ENCODE peak calls at places on chromosome 1, in six cellular contexts. I, V, F, D, H and P are unnamed samples.

GRCh38 chr1:53070621-53071020 is 8.6 kb downstream of the PODN start:
- DNase-seq in I (no peak), V (no peak), F (no peak), D (peak; percentile 31), H (no peak), P (no peak)

GRCh38 chr1:223180803-223181321 is 37.8 kb upstream of the TLR5 start:
- DNase-seq in I (no peak), V (no peak), F (peak; percentile 12), D (no peak), H (no peak), P (no peak)

GRCh38 chr1:32876341-32877210 is 5.9 kb upstream of the FNDC5 start:
- DNase-seq in I (peak; percentile 72), V (no peak), F (no peak), D (peak; percentile 87), H (peak; percentile 24), P (peak; percentile 54)

GRCh38 chr1:207806531-207807394 is 54.9 kb downstream of the CD46 start:
- DNase-seq in I (no peak), V (peak; percentile 53), F (no peak), D (no peak), H (no peak), P (no peak)

GRCh38 chr1:233598891-233599541 is 14.9 kb upstream of the KCNK1 start:
- DNase-seq in I (no peak), V (no peak), F (peak; percentile 76), D (peak; percentile 21), H (no peak), P (no peak)

GRCh38 chr1:111747282-111747734 is 8.1 kb upstream of the INKA2 start:
- DNase-seq in I (peak; percentile 89), V (peak; percentile 77), F (no peak), D (peak; percentile 61), H (peak; percentile 81), P (peak; percentile 83)

GRCh38 chr1:67980028-67980427 is 70.4 kb downstream of the DIRAS3 start:
- DNase-seq in I (no peak), V (no peak), F (no peak), D (no peak), H (no peak), P (peak; percentile 35)

GRCh38 chr1:107004421-107004820 is 52.1 kb upstream of the PRMT6 start:
- DNase-seq in I (no peak), V (no peak), F (no peak), D (no peak), H (no peak), P (no peak)

GRCh38 chr1:33300673-33301072 is 20.2 kb downstream of the A3GALT2 start:
- DNase-seq in I (no peak), V (peak; percentile 86), F (no peak), D (no peak), H (no peak), P (no peak)

GRCh38 chr1:150429805-150430204 is 57.4 kb upstream of the TARS2 start:
- DNase-seq in I (peak; percentile 14), V (peak; percentile 7), F (no peak), D (peak; percentile 17), H (peak; percentile 57), P (peak; percentile 40)

GRCh38 chr1:228354390-228355320 is 52.0 kb downstream of the TRIM11 start:
- DNase-seq in I (no peak), V (no peak), F (no peak), D (no peak), H (no peak), P (no peak)

GRCh38 chr1:220681220-220681847 is 8.8 kb upstream of the C1orf115 start:
- DNase-seq in I (no peak), V (no peak), F (no peak), D (no peak), H (no peak), P (no peak)

GRCh38 chr1:112826217-112826944 is 111.2 kb upstream of the PPM1J start:
- DNase-seq in I (peak; percentile 34), V (no peak), F (no peak), D (no peak), H (no peak), P (no peak)

DNA sequence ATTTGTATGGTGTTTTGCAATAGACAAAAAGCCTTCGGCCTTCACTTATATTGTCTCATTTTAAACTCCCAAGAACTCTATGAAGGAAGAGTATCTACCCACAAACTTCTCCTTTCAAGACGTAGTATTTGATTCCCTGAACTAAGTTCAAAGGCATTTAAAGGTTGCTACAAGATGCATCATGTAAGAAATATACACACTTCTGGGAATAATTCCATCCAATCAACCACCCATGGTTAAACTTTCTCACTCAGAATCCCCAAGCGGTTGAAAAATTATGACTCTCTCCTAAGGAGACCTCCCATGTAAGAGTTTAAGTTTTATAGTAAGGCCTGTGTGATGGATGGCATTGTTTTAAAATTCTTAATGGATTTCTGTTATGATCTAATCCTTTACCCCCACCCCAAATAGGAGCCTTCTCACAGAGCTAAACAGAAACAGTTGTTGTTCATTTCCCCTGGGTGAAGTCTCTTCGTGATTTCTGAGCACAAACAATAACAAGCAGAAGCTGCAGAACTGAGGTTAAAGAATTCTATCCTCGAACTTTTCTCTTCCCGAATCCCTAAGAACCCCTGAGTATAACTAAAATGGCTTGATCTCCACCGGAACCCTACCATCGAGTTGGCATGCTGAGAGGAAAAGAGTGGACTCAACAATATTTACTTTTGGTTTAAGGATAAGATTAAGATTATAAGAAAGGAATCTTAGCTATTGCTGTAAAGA is 185.0 kb downstream of the TGFBR3 start:
- DNase-seq in I (no peak), V (peak; percentile 24), F (no peak), D (no peak), H (no peak), P (no peak)
- TF ChIP-seq SMC3 in I (no peak), V (no peak), F (no peak), D (no peak), H (no peak), P (no peak)

GRCh38 chr1:234879157-234880080 is 249.2 kb downstream of the TOMM20 start:
- DNase-seq in I (no peak), V (no peak), F (no peak), D (no peak), H (no peak), P (no peak)
- TF ChIP-seq SMC3 in I (no peak), V (no peak), F (no peak), D (no peak), H (no peak), P (no peak)

DNA sequence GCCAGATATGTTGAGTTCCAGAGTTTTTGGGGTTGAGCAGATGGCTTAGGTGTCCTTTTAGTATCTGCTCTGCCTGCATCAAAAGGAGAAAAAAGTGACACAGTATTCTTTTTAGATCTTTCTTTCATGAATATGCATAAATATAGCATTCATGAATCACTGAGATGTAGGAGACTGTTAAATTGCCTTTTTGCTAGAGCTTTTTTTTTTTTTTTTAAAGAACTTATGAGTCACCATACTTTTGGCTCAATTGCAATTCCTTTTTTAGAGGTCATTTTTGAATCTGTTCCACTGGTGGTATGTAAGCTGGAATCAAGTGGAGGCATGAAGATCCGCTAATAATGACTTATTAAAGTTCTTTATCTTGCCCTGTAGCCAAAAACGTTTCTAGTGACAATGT is 480.9 kb upstream of the ZRANB2 start:
- DNase-seq in I (no peak), V (peak; percentile 87), F (no peak), D (no peak), H (no peak), P (no peak)
- TF ChIP-seq SMC3 in I (no peak), V (no peak), F (no peak), D (no peak), H (no peak), P (no peak)

GRCh38 chr1:59057211-59057694 is 239.6 kb upstream of the FGGY start:
- DNase-seq in I (no peak), V (peak; percentile 93), F (no peak), D (peak; percentile 82), H (peak; percentile 64), P (peak; percentile 43)

GRCh38 chr1:59054172-59054571 is 242.7 kb upstream of the FGGY start:
- DNase-seq in I (no peak), V (no peak), F (no peak), D (no peak), H (no peak), P (no peak)

GRCh38 chr1:59058681-59059441 is 238.0 kb upstream of the FGGY start:
- DNase-seq in I (no peak), V (no peak), F (no peak), D (no peak), H (no peak), P (no peak)

GRCh38 chr1:59057801-59058200 is 239.1 kb upstream of the FGGY start:
- DNase-seq in I (no peak), V (no peak), F (no peak), D (no peak), H (no peak), P (no peak)

DNA sequence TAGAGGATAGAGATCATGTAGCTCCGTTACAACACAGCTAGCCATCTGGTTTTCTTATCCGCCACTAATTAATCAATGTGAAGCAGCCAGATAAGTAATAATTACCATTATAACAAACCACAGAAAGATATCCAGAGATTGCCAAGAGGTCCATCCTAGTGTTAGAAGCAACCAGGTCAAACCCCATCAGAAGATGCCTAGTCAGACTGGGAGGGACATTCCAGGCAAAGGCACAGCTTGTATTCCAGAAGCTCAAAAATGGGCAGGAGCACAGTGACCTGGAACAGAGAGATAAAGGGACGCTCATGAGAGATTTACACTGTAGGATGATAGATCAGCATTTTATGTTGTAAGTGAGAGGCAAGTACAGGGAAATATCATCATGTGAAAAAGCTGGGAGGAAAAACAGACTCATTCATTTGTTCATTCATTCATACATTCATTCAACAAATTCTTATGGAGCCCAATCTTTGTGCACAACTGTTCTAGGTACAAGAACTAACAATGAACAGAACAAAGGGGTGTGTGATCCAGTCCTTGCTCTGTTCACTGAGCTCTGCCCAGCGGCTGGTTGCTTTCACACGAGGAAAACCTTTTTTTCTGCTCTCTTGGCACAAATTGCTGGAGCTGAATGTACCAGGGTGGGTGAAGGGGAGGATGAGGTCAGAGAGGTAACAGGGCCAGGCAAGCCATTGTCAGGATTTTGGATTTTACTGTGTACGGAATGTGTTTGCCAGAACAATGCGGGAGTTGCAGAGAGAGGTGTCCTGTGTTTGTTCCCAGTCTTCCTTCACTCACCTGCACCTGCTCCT is 240.8 kb upstream of the FGGY start:
- DNase-seq in I (peak; percentile 61), V (no peak), F (no peak), D (peak; percentile 59), H (no peak), P (no peak)
- TF ChIP-seq SMC3 in I (no peak), V (no peak), F (no peak), D (no peak), H (no peak), P (no peak)

GRCh38 chr1:192998536-192998935 is 60.6 kb downstream of the UCHL5 start:
- DNase-seq in I (peak; percentile 24), V (no peak), F (no peak), D (no peak), H (no peak), P (no peak)
- TF ChIP-seq SMC3 in I (peak; percentile 37), V (no peak), F (peak; percentile 5), D (no peak), H (no peak), P (no peak)